ENCODE peak calls at places on chromosomes 11 and 22, in ten cellular contexts. One of them, this sample, is unnamed.

GRCh38 chr11:6260207-6260726 is 629 bp downstream of the CCKBR start:
- DNase-seq in posterior cingulate gyrus: no peak
- DNase-seq in Ammon's horn: no peak
- DNase-seq in EH: no peak
- DNase-seq in mucosa of descending colon: no peak
- DNase-seq in GM10248: no peak
- DNase-seq in HS-5: no peak
- DNase-seq in T1000: no peak
- DNase-seq in MM.1S: no peak
- DNase-seq in psoas muscle: no peak
- DNase-seq in this sample: no peak

GRCh38 chr11:34154059-34154875 is 48.8 kb downstream of the NAT10 start:
- DNase-seq in posterior cingulate gyrus: no peak
- DNase-seq in Ammon's horn: peak
- DNase-seq in EH: no peak
- DNase-seq in mucosa of descending colon: no peak
- DNase-seq in GM10248: peak
- DNase-seq in HS-5: no peak
- DNase-seq in T1000: no peak
- DNase-seq in MM.1S: no peak
- DNase-seq in psoas muscle: no peak
- DNase-seq in this sample: no peak

GRCh38 chr11:35614949-35615569 is 3.2 kb upstream of the FJX1 start:
- DNase-seq in posterior cingulate gyrus: no peak
- DNase-seq in Ammon's horn: no peak
- DNase-seq in EH: peak
- DNase-seq in mucosa of descending colon: no peak
- DNase-seq in GM10248: no peak
- DNase-seq in HS-5: no peak
- DNase-seq in T1000: peak
- DNase-seq in MM.1S: no peak
- DNase-seq in psoas muscle: no peak
- DNase-seq in this sample: no peak

GRCh38 chr11:64892411-64892831 is 14.0 kb upstream of the EHD1 start:
- DNase-seq in posterior cingulate gyrus: no peak
- DNase-seq in Ammon's horn: no peak
- DNase-seq in EH: no peak
- DNase-seq in mucosa of descending colon: no peak
- DNase-seq in GM10248: no peak
- DNase-seq in HS-5: no peak
- DNase-seq in T1000: no peak
- DNase-seq in MM.1S: no peak
- DNase-seq in psoas muscle: no peak
- DNase-seq in this sample: no peak

GRCh38 chr11:121257289-121257688 is 35.3 kb upstream of the SC5D start:
- DNase-seq in posterior cingulate gyrus: no peak
- DNase-seq in Ammon's horn: no peak
- DNase-seq in EH: no peak
- DNase-seq in mucosa of descending colon: no peak
- DNase-seq in GM10248: no peak
- DNase-seq in HS-5: no peak
- DNase-seq in T1000: no peak
- DNase-seq in MM.1S: no peak
- DNase-seq in psoas muscle: no peak
- DNase-seq in this sample: no peak

GRCh38 chr22:23826510-23827350 is 12.1 kb downstream of the DERL3 start:
- DNase-seq in posterior cingulate gyrus: no peak
- DNase-seq in Ammon's horn: no peak
- DNase-seq in EH: peak
- DNase-seq in mucosa of descending colon: no peak
- DNase-seq in GM10248: no peak
- DNase-seq in HS-5: no peak
- DNase-seq in T1000: no peak
- DNase-seq in MM.1S: no peak
- DNase-seq in psoas muscle: no peak
- DNase-seq in this sample: no peak

GRCh38 chr22:23557467-23557866 is 22.6 kb downstream of the IGLL1 start:
- DNase-seq in posterior cingulate gyrus: no peak
- DNase-seq in Ammon's horn: no peak
- DNase-seq in EH: no peak
- DNase-seq in mucosa of descending colon: no peak
- DNase-seq in GM10248: no peak
- DNase-seq in HS-5: no peak
- DNase-seq in T1000: no peak
- DNase-seq in MM.1S: no peak
- DNase-seq in psoas muscle: no peak
- DNase-seq in this sample: no peak

GRCh38 chr11:102552020-102552419 is 21.5 kb upstream of the MMP7 start:
- DNase-seq in posterior cingulate gyrus: no peak
- DNase-seq in Ammon's horn: no peak
- DNase-seq in EH: no peak
- DNase-seq in mucosa of descending colon: no peak
- DNase-seq in GM10248: no peak
- DNase-seq in HS-5: no peak
- DNase-seq in T1000: no peak
- DNase-seq in MM.1S: no peak
- DNase-seq in psoas muscle: no peak
- DNase-seq in this sample: no peak

GRCh38 chr11:6925636-6926207 is 504 bp upstream of the ZNF215 start:
- DNase-seq in posterior cingulate gyrus: no peak
- DNase-seq in Ammon's horn: peak
- DNase-seq in EH: peak
- DNase-seq in mucosa of descending colon: no peak
- DNase-seq in GM10248: no peak
- DNase-seq in HS-5: no peak
- DNase-seq in T1000: peak
- DNase-seq in MM.1S: no peak
- DNase-seq in psoas muscle: no peak
- DNase-seq in this sample: no peak

GRCh38 chr11:33135216-33135615 is 26.1 kb downstream of the CSTF3 start:
- DNase-seq in posterior cingulate gyrus: no peak
- DNase-seq in Ammon's horn: no peak
- DNase-seq in EH: peak
- DNase-seq in mucosa of descending colon: no peak
- DNase-seq in GM10248: no peak
- DNase-seq in HS-5: peak
- DNase-seq in T1000: no peak
- DNase-seq in MM.1S: no peak
- DNase-seq in psoas muscle: no peak
- DNase-seq in this sample: no peak

This sample was measured in midbrain.